ENCODE peak calls at places on chromosomes 12 and 14, in ten cellular contexts. I is AG04449; A is AG20443; U is stimulated activated CD8-positive, alpha-beta memory T cell treated with anti-CD3 and anti-CD28 coated beads, Interleukin-15, amount 100 ng/mL, for 24 hours; G is HTR-8/SVneo; B is mucosa of descending colon; S is cardiac fibroblast; P is AG04450; J is activated T-cell treated with anti-CD3 and anti-CD28 coated beads, Interleukin-2, amount 50 U/mL, for 1 hour; D is HEK293T. K is an unnamed sample.

GRCh38 chr14:60657609-60657983 is 8.3 kb upstream of the SIX1 start:
- DNase-seq in G (no peak), I (no peak), B (no peak), U (no peak), P (no peak), D (no peak), A (no peak), S (no peak), J (no peak), K (no peak)

GRCh38 chr14:72560856-72561493 is 332.9 kb downstream of the DPF3 start:
- DNase-seq in U (no peak), A (no peak), J (no peak), S (no peak), P (no peak), B (no peak), D (no peak), G (no peak), I (no peak), K (no peak)

GRCh38 chr12:89539425-89540117 is 13.7 kb upstream of the POC1B start:
- DNase-seq in B (no peak), U (no peak), J (no peak), S (no peak), D (no peak), I (no peak), P (no peak), A (no peak), G (no peak), K (no peak)

GRCh38 chr14:74771409-74771808 is 8.3 kb downstream of the YLPM1 start:
- DNase-seq in I (no peak), B (no peak), G (no peak), S (peak), U (no peak), P (no peak), A (no peak), J (no peak), D (no peak), K (no peak)

GRCh38 chr12:57744194-57744776 is 554 bp upstream of the TSPAN31 start:
- DNase-seq in S (peak), D (peak), G (no peak), J (peak), P (no peak), A (peak), B (peak), U (no peak), I (no peak), K (peak)

GRCh38 chr12:93184664-93185368 is 192.9 kb upstream of the NUDT4 start:
- DNase-seq in J (no peak), D (no peak), G (no peak), P (no peak), U (no peak), S (no peak), B (no peak), I (no peak), A (no peak), K (no peak)

GRCh38 chr12:69837191-69838085 is 12.4 kb downstream of the MYRFL start:
- DNase-seq in B (no peak), I (no peak), P (no peak), G (no peak), U (no peak), S (no peak), J (no peak), D (no peak), A (no peak), K (no peak)

GRCh38 chr12:89863332-89863938 is 154.8 kb upstream of the ATP2B1 start:
- DNase-seq in S (no peak), G (no peak), U (no peak), A (no peak), B (no peak), P (no peak), D (no peak), J (peak), I (no peak), K (no peak)

GRCh38 chr14:64812412-64812811 is 67.3 kb downstream of the SPTB start:
- DNase-seq in I (no peak), S (no peak), G (no peak), U (no peak), J (peak), P (no peak), B (peak), D (no peak), A (no peak), K (no peak)

GRCh38 chr12:26058308-26058707 is 66.5 kb downstream of the BHLHE41 start:
- DNase-seq in J (no peak), U (no peak), I (no peak), B (no peak), P (no peak), S (no peak), D (no peak), A (no peak), G (no peak), K (no peak)

GRCh38 chr12:116201908-116202307 is 75.6 kb downstream of the MED13L start:
- DNase-seq in J (no peak), P (no peak), G (peak), S (no peak), B (no peak), D (no peak), I (peak), A (peak), U (no peak), K (no peak)

K was measured in sciatic nerve.